ENCODE peak calls at places on chromosomes 6 and 20, in four cellular contexts. One of them, this sample, is unnamed.

GRCh38 chr6:34560366-34561226 is 4.5 kb upstream of the SPDEF start:
- DNase-seq in H9: no peak
- DNase-seq in IMR-90: peak
- DNase-seq in mesendoderm: peak
- DNase-seq in this sample: no peak

GRCh38 chr6:108677357-108677756 is 116.6 kb downstream of the FOXO3 start:
- DNase-seq in H9: no peak
- DNase-seq in IMR-90: peak
- DNase-seq in mesendoderm: no peak
- DNase-seq in this sample: no peak

GRCh38 chr6:30227763-30228487 is 14.7 kb upstream of the TRIM26 start:
- DNase-seq in H9: no peak
- DNase-seq in IMR-90: no peak
- DNase-seq in mesendoderm: peak
- DNase-seq in this sample: no peak

GRCh38 chr6:158142789-158143188 is 25.3 kb downstream of the SERAC1 start:
- DNase-seq in H9: no peak
- DNase-seq in IMR-90: peak
- DNase-seq in mesendoderm: no peak
- DNase-seq in this sample: peak

GRCh38 chr6:170022827-170023619 is 267.9 kb downstream of the DLL1 start:
- DNase-seq in H9: no peak
- DNase-seq in IMR-90: no peak
- DNase-seq in mesendoderm: no peak
- DNase-seq in this sample: no peak

GRCh38 chr6:46052479-46052878 is 36.8 kb upstream of the CLIC5 start:
- DNase-seq in H9: no peak
- DNase-seq in IMR-90: no peak
- DNase-seq in mesendoderm: no peak
- DNase-seq in this sample: no peak

GRCh38 chr6:125231574-125232343 is 70.0 kb downstream of the HDDC2 start:
- DNase-seq in H9: no peak
- DNase-seq in IMR-90: no peak
- DNase-seq in mesendoderm: no peak
- DNase-seq in this sample: no peak

GRCh38 chr20:34791289-34792020 is 34.0 kb downstream of the NCOA6 start:
- DNase-seq in H9: no peak
- DNase-seq in IMR-90: peak
- DNase-seq in mesendoderm: no peak
- DNase-seq in this sample: no peak

GRCh38 chr6:161161889-161162624 is 111.8 kb downstream of the AGPAT4 start:
- DNase-seq in H9: no peak
- DNase-seq in IMR-90: peak
- DNase-seq in mesendoderm: no peak
- DNase-seq in this sample: no peak

GRCh38 chr6:52643158-52643557 is 27.8 kb upstream of the TMEM14A start:
- DNase-seq in H9: no peak
- DNase-seq in IMR-90: peak
- DNase-seq in mesendoderm: no peak
- DNase-seq in this sample: no peak

GRCh38 chr6:9412951-9413559 is 977.7 kb upstream of the SLC35B3 start:
- DNase-seq in H9: peak
- DNase-seq in IMR-90: no peak
- DNase-seq in mesendoderm: peak
- DNase-seq in this sample: peak

GRCh38 chr6:140393665-140394064 is 1019.2 kb upstream of the CITED2 start:
- DNase-seq in H9: no peak
- DNase-seq in IMR-90: peak
- DNase-seq in mesendoderm: no peak
- DNase-seq in this sample: no peak

GRCh38 chr6:6712258-6712978 is 123.9 kb downstream of the LY86 start:
- DNase-seq in H9: no peak
- DNase-seq in IMR-90: peak
- DNase-seq in mesendoderm: no peak
- DNase-seq in this sample: no peak

GRCh38 chr6:42099340-42100028 is 42.9 kb downstream of the C6orf132 start:
- DNase-seq in H9: no peak
- DNase-seq in IMR-90: peak
- DNase-seq in mesendoderm: no peak
- DNase-seq in this sample: no peak

GRCh38 chr6:53615633-53616449 is 49.7 kb downstream of the KLHL31 start:
- DNase-seq in H9: no peak
- DNase-seq in IMR-90: peak
- DNase-seq in mesendoderm: peak
- DNase-seq in this sample: no peak

GRCh38 chr20:46218656-46219055 is 89.6 kb downstream of the CDH22 start:
- DNase-seq in H9: no peak
- DNase-seq in IMR-90: no peak
- DNase-seq in mesendoderm: no peak
- DNase-seq in this sample: no peak

GRCh38 chr20:11204926-11205768 is 531.3 kb upstream of the JAG1 start:
- DNase-seq in H9: peak
- DNase-seq in IMR-90: peak
- DNase-seq in mesendoderm: peak
- DNase-seq in this sample: peak

GRCh38 chr6:170160031-170160627 is 130.7 kb downstream of the DLL1 start:
- DNase-seq in H9: no peak
- DNase-seq in IMR-90: no peak
- DNase-seq in mesendoderm: peak
- DNase-seq in this sample: peak

GRCh38 chr20:14937021-14937420 is 599.6 kb upstream of the FLRT3 start:
- DNase-seq in H9: no peak
- DNase-seq in IMR-90: no peak
- DNase-seq in mesendoderm: no peak
- DNase-seq in this sample: no peak

GRCh38 chr6:165181951-165182414 is 127.4 kb downstream of the C6orf118 start:
- DNase-seq in H9: no peak
- DNase-seq in IMR-90: no peak
- DNase-seq in mesendoderm: peak
- DNase-seq in this sample: peak

GRCh38 chr20:17727351-17727750 is 27.6 kb downstream of the BANF2 start:
- DNase-seq in H9: no peak
- DNase-seq in IMR-90: no peak
- DNase-seq in mesendoderm: no peak
- DNase-seq in this sample: no peak

GRCh38 chr20:37882961-37883712 is 19.8 kb upstream of the VSTM2L start:
- DNase-seq in H9: no peak
- DNase-seq in IMR-90: no peak
- DNase-seq in mesendoderm: no peak
- DNase-seq in this sample: no peak

GRCh38 chr6:10230533-10230932 is 184.3 kb downstream of the TFAP2A start:
- DNase-seq in H9: no peak
- DNase-seq in IMR-90: no peak
- DNase-seq in mesendoderm: no peak
- DNase-seq in this sample: no peak

GRCh38 chr6:169263836-169264608 is 10.4 kb upstream of the THBS2 start:
- DNase-seq in H9: no peak
- DNase-seq in IMR-90: peak
- DNase-seq in mesendoderm: no peak
- DNase-seq in this sample: no peak

GRCh38 chr6:55617272-55617671 is 38.3 kb upstream of the HMGCLL1 start:
- DNase-seq in H9: peak
- DNase-seq in IMR-90: peak
- DNase-seq in mesendoderm: peak
- DNase-seq in this sample: peak

GRCh38 chr20:50512323-50512722 is 2.1 kb downstream of the PTPN1 start:
- DNase-seq in H9: no peak
- DNase-seq in IMR-90: no peak
- DNase-seq in mesendoderm: peak
- DNase-seq in this sample: no peak

GRCh38 chr20:51818479-51819008 is 16.2 kb upstream of the SALL4 start:
- DNase-seq in H9: no peak
- DNase-seq in IMR-90: no peak
- DNase-seq in mesendoderm: no peak
- DNase-seq in this sample: no peak

GRCh38 chr6:55445648-55446204 is 118.5 kb downstream of the GFRAL start:
- DNase-seq in H9: no peak
- DNase-seq in IMR-90: peak
- DNase-seq in mesendoderm: peak
- DNase-seq in this sample: no peak

GRCh38 chr6:163159689-163160088 is 254.8 kb upstream of the QKI start:
- DNase-seq in H9: no peak
- DNase-seq in IMR-90: no peak
- DNase-seq in mesendoderm: no peak
- DNase-seq in this sample: no peak

GRCh38 chr6:163162874-163163213 is 251.7 kb upstream of the QKI start:
- DNase-seq in H9: no peak
- DNase-seq in IMR-90: no peak
- DNase-seq in mesendoderm: no peak
- DNase-seq in this sample: no peak

GRCh38 chr6:163165155-163165910 is 249.2 kb upstream of the QKI start:
- DNase-seq in H9: no peak
- DNase-seq in IMR-90: no peak
- DNase-seq in mesendoderm: no peak
- DNase-seq in this sample: peak

GRCh38 chr6:163164175-163164900 is 250.2 kb upstream of the QKI start:
- DNase-seq in H9: no peak
- DNase-seq in IMR-90: no peak
- DNase-seq in mesendoderm: no peak
- DNase-seq in this sample: peak

DNA sequence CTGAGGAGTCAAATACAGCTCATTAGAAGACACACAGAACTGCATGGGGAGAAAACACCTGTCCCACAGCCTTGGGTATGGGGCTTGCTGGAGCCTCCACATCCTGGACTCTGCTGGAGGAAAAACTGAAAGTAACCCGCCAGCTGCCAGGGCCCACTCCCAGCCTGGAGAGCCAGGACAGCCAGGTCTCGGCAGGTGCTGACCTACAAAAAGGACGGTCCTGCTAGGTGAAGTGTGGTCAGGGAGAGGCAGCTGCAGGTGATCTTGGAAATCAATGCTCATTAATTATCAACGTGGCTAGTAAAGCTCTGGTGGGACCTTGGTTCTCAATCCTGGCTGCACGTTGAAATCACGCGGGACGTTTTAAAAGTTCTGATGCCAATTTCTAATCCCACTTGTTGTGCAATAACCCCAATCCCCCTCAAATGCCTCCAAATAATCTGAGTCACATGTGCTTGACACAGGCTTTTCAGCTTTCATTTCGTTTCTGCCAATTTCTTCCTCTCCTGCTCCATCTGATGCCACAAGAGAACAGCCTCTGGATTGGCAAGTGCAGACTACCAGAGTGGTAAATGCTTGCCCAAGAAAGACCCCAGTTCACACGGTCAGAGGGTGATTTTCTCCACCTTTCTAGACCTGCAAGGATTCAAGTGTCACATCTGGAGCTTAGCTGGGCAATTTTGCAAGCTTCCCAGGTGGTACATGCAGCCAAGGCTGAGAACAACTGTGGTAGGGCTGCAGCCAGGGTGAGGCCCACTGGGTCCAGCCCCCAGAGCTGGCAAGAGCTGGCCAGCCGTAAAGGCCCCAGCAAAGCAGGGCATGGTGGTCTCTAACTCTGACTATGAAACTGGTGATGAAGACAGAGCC is 252.3 kb upstream of the QKI start:
- DNase-seq in H9: no peak
- DNase-seq in IMR-90: no peak
- DNase-seq in mesendoderm: no peak
- DNase-seq in this sample: no peak
- H3K23ac ChIP-seq in H9: no peak
- H3K23ac ChIP-seq in IMR-90: no peak
- H3K23ac ChIP-seq in mesendoderm: no peak
- H3K23ac ChIP-seq in this sample: no peak

DNA sequence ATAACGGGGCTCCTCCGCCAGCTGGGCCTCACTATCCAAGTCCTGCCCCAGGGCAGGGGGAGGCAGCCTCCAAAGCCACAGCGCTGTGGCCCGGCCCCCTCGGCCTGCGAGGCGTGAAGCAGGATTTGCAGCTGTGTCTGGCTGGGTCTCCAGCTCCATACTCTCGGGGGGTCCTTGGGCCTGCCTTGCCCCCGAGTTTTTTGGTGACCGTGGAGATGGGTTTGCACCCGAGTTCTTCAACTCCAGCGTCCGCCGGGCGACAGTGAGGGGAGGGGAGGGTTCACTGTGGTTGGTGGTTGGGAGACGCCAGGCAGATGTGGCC is 54.9 kb upstream of the CHRNA4 start:
- DNase-seq in H9: no peak
- DNase-seq in IMR-90: no peak
- DNase-seq in mesendoderm: no peak
- DNase-seq in this sample: no peak
- H2AK5ac ChIP-seq in H9: no peak
- H2AK5ac ChIP-seq in IMR-90: no peak
- H2AK5ac ChIP-seq in mesendoderm: no peak
- H2AK5ac ChIP-seq in this sample: no peak

DNA sequence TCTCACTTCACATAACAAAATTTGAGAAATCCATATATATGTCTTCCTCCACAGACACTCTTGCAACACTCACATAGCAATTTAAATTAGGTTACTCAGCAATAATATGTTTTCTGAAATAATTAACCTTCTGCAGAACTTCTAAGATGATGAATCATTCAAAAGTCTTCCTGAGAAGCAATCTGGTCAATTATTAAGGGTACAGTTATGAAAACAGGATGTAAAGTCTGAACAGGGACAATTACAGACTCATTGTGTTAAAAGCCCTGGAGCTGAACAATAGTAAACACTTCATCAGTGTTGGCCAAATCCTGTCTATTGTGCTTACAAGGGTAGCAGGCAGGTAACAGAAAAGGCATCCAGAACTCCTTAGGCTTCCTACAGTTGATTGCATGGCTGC is 75.4 kb downstream of the FILIP1 start:
- DNase-seq in H9: no peak
- DNase-seq in IMR-90: no peak
- DNase-seq in mesendoderm: no peak
- DNase-seq in this sample: no peak
- H2BK5ac ChIP-seq in H9: no peak
- H2BK5ac ChIP-seq in IMR-90: no peak
- H2BK5ac ChIP-seq in mesendoderm: no peak
- H2BK5ac ChIP-seq in this sample: no peak

GRCh38 chr6:31727717-31728671 is 1.1 kb downstream of the DDAH2 start:
- DNase-seq in H9: no peak
- DNase-seq in IMR-90: no peak
- DNase-seq in mesendoderm: no peak
- DNase-seq in this sample: no peak
- H3K23ac ChIP-seq in H9: no peak
- H3K23ac ChIP-seq in IMR-90: peak
- H3K23ac ChIP-seq in mesendoderm: no peak
- H3K23ac ChIP-seq in this sample: no peak

DNA sequence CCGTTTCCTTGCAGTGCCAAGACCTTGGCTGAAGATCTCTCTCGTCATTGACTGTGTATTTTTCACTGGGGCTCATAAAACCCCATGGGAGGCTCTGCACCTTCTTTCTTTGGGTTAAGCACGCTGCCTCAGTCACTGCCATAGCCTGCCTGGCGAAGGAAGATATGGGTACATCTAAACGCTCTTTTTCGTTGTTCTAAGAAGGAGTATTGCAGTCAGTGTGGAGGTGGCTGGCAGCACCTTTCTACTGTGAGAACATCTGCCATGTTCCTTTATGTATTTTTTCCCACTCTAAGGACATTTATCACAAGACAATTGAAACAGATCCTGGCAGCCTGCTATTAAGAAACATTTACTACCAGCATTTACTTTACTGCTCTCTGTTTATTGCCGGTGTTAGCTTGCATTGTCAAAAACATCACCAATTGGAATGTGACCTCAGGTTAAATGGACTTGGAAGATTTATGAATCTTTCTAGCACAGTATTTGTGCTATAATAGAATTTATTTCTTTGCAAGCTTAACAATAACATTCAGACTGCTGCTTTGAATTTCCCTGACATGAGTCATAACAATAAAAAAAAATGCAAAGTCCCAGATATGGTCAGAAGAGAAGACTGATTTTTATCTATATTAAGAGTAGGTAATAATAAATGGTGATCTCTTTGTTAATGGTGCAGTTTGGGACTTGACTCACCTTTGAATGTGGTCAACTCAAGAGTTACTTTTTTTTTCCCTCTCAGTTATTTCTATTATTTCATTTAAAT is 62.2 kb upstream of the CLDN20 start:
- DNase-seq in H9: no peak
- DNase-seq in IMR-90: peak
- DNase-seq in mesendoderm: no peak
- DNase-seq in this sample: no peak
- H2AK5ac ChIP-seq in H9: no peak
- H2AK5ac ChIP-seq in IMR-90: peak
- H2AK5ac ChIP-seq in mesendoderm: no peak
- H2AK5ac ChIP-seq in this sample: no peak

This sample was measured in trophoblast cell.